ENCODE peak calls at places on chromosomes 5 and 9, in six cellular contexts. H is GM23338; I is Peyer's patch; M is prostate gland; A is CD8-positive, alpha-beta T cell; D is psoas muscle. G is an unnamed sample. For H3K4me1, the result is how much of the 10 kb centered on the place peaks cover.

GRCh38 chr9:134058716-134059115 is 9.1 kb downstream of the BRD3 start:
- DNase-seq in H (no peak), I (no peak), M (no peak), A (no peak), D (no peak), G (peak)

GRCh38 chr9:124371183-124371582 is 44.1 kb downstream of the PSMB7 start:
- DNase-seq in H (no peak), I (no peak), M (no peak), A (no peak), D (no peak), G (no peak)

GRCh38 chr5:111469905-111470304 is 42.4 kb downstream of the STARD4 start:
- DNase-seq in H (no peak), I (no peak), M (no peak), A (no peak), D (no peak), G (no peak)

GRCh38 chr5:126998201-126998631 is 32.1 kb downstream of the MARCHF3 start:
- DNase-seq in H (no peak), I (peak), M (no peak), A (no peak), D (no peak), G (no peak)

GRCh38 chr9:30774326-30774725 is 1610.1 kb upstream of the ACO1 start:
- DNase-seq in H (peak), I (no peak), M (no peak), A (no peak), D (no peak), G (no peak)

GRCh38 chr9:35728041-35728971 is 3.7 kb downstream of the TLN1 start:
- DNase-seq in H (peak), I (peak), M (peak), A (peak), D (peak), G (peak)

GRCh38 chr5:180333661-180334060 is 19.5 kb downstream of the GFPT2 start:
- DNase-seq in H (no peak), I (no peak), M (no peak), A (no peak), D (no peak), G (no peak)

GRCh38 chr5:25255128-25255527 is 610.4 kb upstream of the CDH10 start:
- DNase-seq in H (no peak), I (no peak), M (no peak), A (no peak), D (no peak), G (no peak)

GRCh38 chr9:105007143-105007542 is 79.2 kb upstream of the ABCA1 start:
- DNase-seq in H (no peak), I (no peak), M (no peak), A (no peak), D (peak), G (no peak)

GRCh38 chr9:136846376-136847064 is 2.7 kb upstream of the PHPT1 start:
- DNase-seq in H (no peak), I (no peak), M (no peak), A (peak), D (no peak), G (no peak)

GRCh38 chr9:133103987-133104505 is 17.0 kb downstream of the RALGDS start:
- DNase-seq in H (no peak), I (no peak), M (no peak), A (no peak), D (no peak), G (no peak)

GRCh38 chr5:58745350-58745749 is 162.5 kb downstream of the RAB3C start:
- DNase-seq in H (peak), I (no peak), M (no peak), A (no peak), D (no peak), G (no peak)

GRCh38 chr5:72347801-72348305 is 27.7 kb downstream of the PTCD2 start:
- DNase-seq in H (no peak), I (no peak), M (no peak), A (no peak), D (no peak), G (no peak)

GRCh38 chr9:109269839-109270238 is 51.0 kb downstream of the EPB41L4B start:
- DNase-seq in H (no peak), I (no peak), M (no peak), A (no peak), D (no peak), G (no peak)

GRCh38 chr9:98401140-98402025 is 145.9 kb upstream of the TBC1D2 start:
- DNase-seq in H (peak), I (no peak), M (no peak), A (no peak), D (no peak), G (no peak)

GRCh38 chr9:125747765-125748510 is 765 bp downstream of the PBX3 start:
- DNase-seq in H (peak), I (peak), M (peak), A (peak), D (peak), G (peak)

GRCh38 chr5:175115831-175116230 is 328.2 kb downstream of the DRD1 start:
- DNase-seq in H (no peak), I (no peak), M (no peak), A (no peak), D (no peak), G (no peak)

GRCh38 chr5:133853972-133854371 is 114.5 kb downstream of the C5orf15 start:
- DNase-seq in H (peak), I (no peak), M (no peak), A (no peak), D (no peak), G (no peak)

GRCh38 chr5:13227520-13227919 is 717.0 kb downstream of the DNAH5 start:
- DNase-seq in H (no peak), I (no peak), M (no peak), A (no peak), D (no peak), G (no peak)

GRCh38 chr9:98793031-98793430 is 3.3 kb downstream of the ANKS6 start:
- DNase-seq in H (no peak), I (no peak), M (no peak), A (no peak), D (no peak), G (no peak)

GRCh38 chr9:69542048-69542447 is 130.1 kb downstream of the APBA1 start:
- DNase-seq in H (no peak), I (no peak), M (no peak), A (no peak), D (no peak), G (no peak)

GRCh38 chr5:42994285-42995151 is 45.6 kb downstream of the ANXA2R start:
- DNase-seq in H (peak), I (peak), M (peak), A (peak), D (peak), G (peak)

GRCh38 chr5:59169101-59169767 is 586.4 kb downstream of the RAB3C start:
- DNase-seq in H (no peak), I (no peak), M (no peak), A (no peak), D (no peak), G (no peak)

GRCh38 chr9:89386797-89387196 is 68.5 kb downstream of the SECISBP2 start:
- DNase-seq in H (no peak), I (no peak), M (peak), A (no peak), D (peak), G (no peak)

GRCh38 chr5:148846930-148847329 is 20.5 kb downstream of the ADRB2 start:
- DNase-seq in H (no peak), I (no peak), M (no peak), A (no peak), D (no peak), G (no peak)

GRCh38 chr5:148848378-148849031 is 22.1 kb downstream of the ADRB2 start:
- DNase-seq in H (no peak), I (no peak), M (no peak), A (no peak), D (no peak), G (no peak)

GRCh38 chr5:148849461-148849860 is 23.1 kb downstream of the ADRB2 start:
- DNase-seq in H (no peak), I (peak), M (no peak), A (peak), D (no peak), G (no peak)

GRCh38 chr5:148853868-148854267 is 27.5 kb downstream of the ADRB2 start:
- DNase-seq in H (no peak), I (no peak), M (no peak), A (no peak), D (no peak), G (no peak)

DNA sequence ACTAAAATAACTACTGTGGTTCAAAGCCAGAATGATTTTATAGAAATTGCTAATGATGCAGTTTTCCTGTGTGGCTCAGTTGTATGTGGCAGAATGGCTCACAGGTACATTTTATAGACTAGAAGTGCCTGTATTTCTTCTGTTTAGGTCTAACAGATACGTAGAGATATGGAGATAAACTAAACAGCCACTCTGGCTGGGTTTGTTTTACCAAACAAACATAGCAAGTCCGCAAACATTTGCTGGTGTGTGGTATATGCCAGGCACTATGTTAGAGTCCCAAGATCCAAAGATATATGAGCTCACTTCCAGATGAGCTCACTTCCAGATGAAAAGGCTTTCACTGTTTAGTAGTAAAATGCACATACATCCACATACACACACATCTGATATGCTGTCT is 24.4 kb downstream of the ADRB2 start:
- DNase-seq in H (no peak), I (no peak), M (peak), A (no peak), D (no peak), G (no peak)
- H3K4me1 ChIP-seq in H (under half), I (under half), M (under half), A (half or more), D (under half), G (under half)

GRCh38 chr5:79240561-79240960 is 4.6 kb downstream of the JMY start:
- DNase-seq in H (no peak), I (no peak), M (no peak), A (no peak), D (no peak), G (no peak)
- H3K4me3 ChIP-seq in H (no peak), I (no peak), M (no peak), A (no peak), D (no peak), G (no peak)

GRCh38 chr5:64682608-64683007 is 7.7 kb upstream of the SHISAL2B start:
- DNase-seq in H (peak), I (no peak), M (no peak), A (no peak), D (no peak), G (no peak)
- TF ChIP-seq CTCF in H (peak), I (no peak), M (no peak), A (no peak), D (no peak), G (no peak)

GRCh38 chr5:96199713-96200183 is 233.3 kb downstream of the PCSK1 start:
- DNase-seq in H (no peak), I (no peak), M (no peak), A (no peak), D (no peak), G (no peak)
- H3K4me1 ChIP-seq in H (under half), I (under half), M (under half), A (under half), D (under half), G (under half)

DNA sequence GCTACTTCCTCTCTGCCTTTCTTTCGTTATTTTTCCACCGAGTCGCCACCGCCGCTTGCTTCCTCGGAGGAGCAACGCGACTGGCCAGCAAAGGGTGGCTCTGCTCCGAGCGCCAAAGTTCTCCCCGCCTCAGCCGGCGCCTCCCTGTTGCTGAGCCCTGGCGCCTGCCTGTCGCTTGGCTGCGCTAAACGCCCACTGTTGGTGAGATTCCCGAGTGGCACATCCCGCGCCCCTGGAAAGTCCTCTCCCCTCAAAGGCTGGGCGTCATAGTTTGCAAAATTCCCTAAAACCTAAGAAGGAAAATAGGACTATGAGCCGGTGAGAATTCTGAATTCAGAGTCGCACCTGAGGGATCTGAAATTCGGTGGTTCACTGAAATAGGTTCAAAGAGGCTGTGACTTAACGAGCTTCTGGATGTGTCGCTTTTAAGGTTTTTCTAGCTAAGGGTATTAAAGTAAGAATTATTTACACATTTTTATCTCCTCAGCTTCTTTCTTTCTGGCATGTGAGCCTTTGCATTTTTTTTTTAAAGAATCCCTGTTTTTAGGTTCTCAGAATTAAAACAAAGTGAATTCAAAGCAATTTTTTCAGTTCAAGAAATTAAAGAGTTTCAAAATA is at the start of gene GRIN3A:
- DNase-seq in H (peak), I (no peak), M (peak), A (no peak), D (peak), G (peak)
- H3K4me3 ChIP-seq in H (peak), I (peak), M (peak), A (no peak), D (peak), G (peak)

GRCh38 chr9:38436708-38437107 is 12.5 kb upstream of the IGFBPL1 start:
- DNase-seq in H (no peak), I (no peak), M (no peak), A (no peak), D (no peak), G (no peak)
- TF ChIP-seq CTCF in H (no peak), I (no peak), M (no peak), A (no peak), D (no peak), G (no peak)

DNA sequence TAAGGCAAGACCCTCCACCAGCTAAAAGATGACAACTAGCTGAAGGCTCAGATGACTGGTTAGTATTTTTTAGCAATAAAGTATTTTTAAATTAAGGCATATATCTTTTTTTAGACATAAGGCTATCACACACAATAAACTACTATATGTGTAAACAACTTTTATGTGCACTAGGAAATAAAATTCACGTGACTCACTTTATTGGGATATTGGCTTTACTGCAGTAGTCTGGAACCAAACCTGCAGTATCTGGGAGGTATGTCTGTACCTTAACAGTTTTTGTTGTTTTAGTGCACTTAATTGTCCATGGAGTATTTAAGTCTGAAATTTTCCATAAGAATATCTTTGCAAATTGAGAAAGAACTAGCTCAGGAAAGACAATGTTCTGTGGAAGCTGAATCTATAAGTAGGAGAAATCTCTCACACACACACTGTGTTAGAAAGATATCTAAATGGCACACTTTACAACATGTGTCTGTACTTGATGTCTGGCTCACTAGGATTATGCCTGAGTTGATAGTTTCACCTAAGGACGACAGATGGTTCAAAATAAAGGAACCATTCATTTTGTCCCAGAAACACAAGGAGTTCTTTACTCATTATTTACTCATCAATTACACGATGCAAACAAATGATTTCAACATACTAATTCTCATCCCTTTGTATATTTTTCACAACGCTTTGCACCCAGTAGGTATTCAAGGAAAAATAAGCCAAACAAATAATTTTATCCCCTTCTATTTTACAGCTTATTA is 4.6 kb downstream of the RAPGEF6 start:
- DNase-seq in H (no peak), I (no peak), M (no peak), A (no peak), D (no peak), G (no peak)
- H3K4me1 ChIP-seq in H (under half), I (under half), M (under half), A (half or more), D (under half), G (under half)

GRCh38 chr9:33288235-33288634 is 2.1 kb upstream of the NFX1 start:
- DNase-seq in H (no peak), I (no peak), M (no peak), A (no peak), D (no peak), G (no peak)

GRCh38 chr9:33290247-33290993 is at the start of gene NFX1:
- DNase-seq in H (peak), I (peak), M (peak), A (peak), D (peak), G (peak)

GRCh38 chr9:33289936-33290246 is 425 bp upstream of the NFX1 start:
- DNase-seq in H (no peak), I (no peak), M (no peak), A (no peak), D (no peak), G (no peak)

GRCh38 chr9:33289501-33289900 is 815 bp upstream of the NFX1 start:
- DNase-seq in H (peak), I (no peak), M (no peak), A (peak), D (peak), G (no peak)

DNA sequence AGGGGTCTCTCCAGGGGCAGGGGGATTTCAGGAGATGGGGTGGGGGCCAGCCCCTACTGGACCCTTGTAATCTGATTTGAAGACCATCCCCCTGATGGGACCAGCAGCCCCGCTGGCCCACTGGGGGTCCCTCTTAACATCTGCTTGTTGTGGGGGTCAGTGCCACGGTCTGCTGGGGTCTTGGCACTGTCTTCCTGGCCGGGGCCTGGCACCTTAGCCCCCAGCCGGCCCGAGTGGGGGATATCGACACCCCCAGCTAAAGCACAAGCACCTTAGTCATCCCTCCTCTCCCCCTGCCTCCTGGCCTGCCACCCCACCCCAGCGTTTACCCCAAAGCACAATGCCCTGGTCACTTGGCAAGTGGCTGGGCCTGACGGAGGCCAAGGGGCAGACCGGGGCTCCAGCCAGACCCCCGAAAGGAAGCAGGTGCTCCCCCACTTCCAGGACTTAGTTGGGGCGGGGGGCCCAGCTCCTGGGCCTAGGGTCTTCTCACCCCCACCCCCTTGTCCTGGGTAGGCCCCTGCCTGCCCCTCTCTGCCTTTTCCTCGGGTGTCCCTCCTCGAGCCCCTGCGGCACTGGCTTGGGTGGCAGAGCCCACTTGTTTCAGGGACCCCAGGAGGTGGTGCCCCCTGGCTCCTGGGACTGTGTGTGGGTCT is 1.4 kb upstream of the NFX1 start:
- DNase-seq in H (no peak), I (no peak), M (no peak), A (no peak), D (peak), G (no peak)
- H3K4me3 ChIP-seq in H (no peak), I (peak), M (no peak), A (no peak), D (peak), G (no peak)

GRCh38 chr5:31531888-31532710 is at the start of the genes C5orf22 and DROSHA:
- DNase-seq in H (peak), I (peak), M (peak), A (peak), D (peak), G (peak)
- TF ChIP-seq CTCF in H (peak), I (no peak), M (no peak), A (no peak), D (no peak), G (no peak)